ENCODE peak calls at places on chromosomes 3 and 15, in four cellular contexts. B is gastrocnemius medialis, D is HepG2, J is Peyer's patch. T is an unnamed sample.

GRCh38 chr15:45785897-45786296 is 151.1 kb downstream of the SQOR start:
- DNase-seq in B (no peak), D (no peak), J (no peak), T (no peak)

GRCh38 chr3:142577701-142578308 is 728 bp downstream of the ATR start:
- DNase-seq in B (no peak), D (no peak), J (no peak), T (no peak)

GRCh38 chr3:170414202-170414663 is 4.4 kb upstream of the CLDN11 start:
- DNase-seq in B (no peak), D (peak; percentile 52), J (no peak), T (peak; percentile 45)

GRCh38 chr3:51874411-51874810 is 990 bp downstream of the IQCF5 start:
- DNase-seq in B (no peak), D (no peak), J (no peak), T (no peak)

GRCh38 chr3:150094150-150094932 is 123.6 kb upstream of the PFN2 start:
- DNase-seq in B (peak; percentile 95), D (no peak), J (no peak), T (no peak)

GRCh38 chr15:36278219-36278618 is 301.2 kb upstream of the CDIN1 start:
- DNase-seq in B (no peak), D (no peak), J (no peak), T (no peak)

GRCh38 chr3:3675186-3675585 is 124.0 kb upstream of the LRRN1 start:
- DNase-seq in B (no peak), D (no peak), J (no peak), T (no peak)

GRCh38 chr3:27695636-27696035 is 26.5 kb downstream of the EOMES start:
- DNase-seq in B (no peak), D (no peak), J (no peak), T (no peak)

GRCh38 chr3:140128217-140129137 is 193.5 kb downstream of the CLSTN2 start:
- DNase-seq in B (peak; percentile 12), D (peak; percentile 25), J (peak; percentile 60), T (peak; percentile 13)

GRCh38 chr3:34783881-34784280 is 855.4 kb upstream of the ARPP21 start:
- DNase-seq in B (no peak), D (no peak), J (no peak), T (no peak)

GRCh38 chr3:13045245-13045903 is 27.9 kb downstream of the IQSEC1 start:
- DNase-seq in B (no peak), D (no peak), J (no peak), T (no peak)

GRCh38 chr3:141905129-141905528 is 28.7 kb downstream of the ATP1B3 start:
- DNase-seq in B (no peak), D (no peak), J (no peak), T (no peak)

GRCh38 chr3:45701167-45701867 is 12.1 kb downstream of the SACM1L start:
- DNase-seq in B (no peak), D (no peak), J (no peak), T (no peak)

GRCh38 chr3:164377466-164377865 is 700.8 kb downstream of the SI start:
- DNase-seq in B (no peak), D (no peak), J (no peak), T (no peak)

GRCh38 chr15:57436961-57437360 is 60.7 kb downstream of the CGNL1 start:
- DNase-seq in B (no peak), D (no peak), J (no peak), T (no peak)

GRCh38 chr3:186902154-186902553 is 28.2 kb upstream of the ST6GAL1 start:
- DNase-seq in B (no peak), D (no peak), J (no peak), T (no peak)

GRCh38 chr15:59349715-59350420 is 22.8 kb downstream of the MYO1E start:
- DNase-seq in B (no peak), D (peak; percentile 28), J (no peak), T (peak; percentile 42)

GRCh38 chr3:21729888-21730459 is 21.0 kb downstream of the ZNF385D start:
- DNase-seq in B (no peak), D (no peak), J (no peak), T (no peak)

DNA sequence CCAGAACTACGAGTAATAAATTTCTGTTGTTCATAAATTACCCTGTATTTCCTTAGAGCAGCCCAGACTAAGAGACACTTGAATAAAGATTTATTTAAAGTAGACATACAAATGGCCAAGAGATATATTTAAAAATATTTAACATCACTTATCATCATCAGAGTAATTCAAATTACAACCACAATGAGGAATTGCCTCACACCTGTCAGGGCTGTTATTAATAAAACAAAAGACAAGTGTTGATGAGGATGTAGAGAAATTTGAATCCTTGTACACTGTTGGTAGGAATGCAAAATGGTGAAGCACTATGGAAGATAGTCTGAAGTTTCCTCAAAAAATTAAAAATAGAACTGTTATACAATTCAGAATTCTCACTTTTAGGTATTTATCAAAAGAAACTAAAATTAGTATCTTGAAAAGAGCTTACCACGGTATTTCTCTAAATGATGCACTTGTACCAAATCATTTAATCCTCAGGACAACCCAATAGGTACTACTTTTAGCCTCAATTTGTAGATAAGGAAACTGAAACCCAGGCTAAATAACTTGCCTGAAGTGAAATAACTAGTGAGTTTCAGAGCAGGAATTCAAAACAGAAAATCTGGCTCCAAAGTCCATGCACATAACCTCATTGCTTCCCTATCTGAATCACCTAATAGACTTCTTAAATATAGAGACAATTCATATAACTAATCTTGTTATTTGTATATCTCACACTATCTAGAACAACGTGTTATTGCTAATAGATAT is 69.4 kb downstream of the ZBTB20 start:
- DNase-seq in B (no peak), D (peak; percentile 2), J (no peak), T (no peak)
- H3K4me1 ChIP-seq in B (peaks cover 36% of the 10 kb centered on the region), D (no peaks in the 10 kb centered on the region), J (no peaks in the 10 kb centered on the region), T (no peaks in the 10 kb centered on the region)

DNA sequence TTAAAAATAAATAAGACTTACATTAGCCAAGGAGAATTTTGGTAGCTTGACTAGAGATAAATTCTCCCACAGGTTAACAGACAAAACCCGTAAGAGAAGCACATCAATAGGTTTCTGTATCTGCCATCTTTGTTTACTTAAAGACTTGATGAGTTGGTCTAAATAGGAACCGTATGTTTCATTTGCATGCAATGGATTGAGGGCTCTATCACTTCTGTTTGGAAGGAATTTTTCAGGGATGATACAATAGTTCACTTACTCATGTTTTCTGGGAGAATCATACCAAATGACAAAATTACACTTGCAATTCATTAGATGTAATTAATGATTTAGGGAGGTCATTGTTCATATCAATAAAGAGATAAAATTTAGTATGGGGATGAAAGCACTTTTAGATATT is 631.5 kb upstream of the NR2F2 start:
- DNase-seq in B (no peak), D (no peak), J (no peak), T (no peak)
- H3K9me3 ChIP-seq in B (no peaks in the 10 kb centered on the region), D (peaks cover 86% of the 10 kb centered on the region), J (peaks cover 26% of the 10 kb centered on the region), T (no peaks in the 10 kb centered on the region)

DNA sequence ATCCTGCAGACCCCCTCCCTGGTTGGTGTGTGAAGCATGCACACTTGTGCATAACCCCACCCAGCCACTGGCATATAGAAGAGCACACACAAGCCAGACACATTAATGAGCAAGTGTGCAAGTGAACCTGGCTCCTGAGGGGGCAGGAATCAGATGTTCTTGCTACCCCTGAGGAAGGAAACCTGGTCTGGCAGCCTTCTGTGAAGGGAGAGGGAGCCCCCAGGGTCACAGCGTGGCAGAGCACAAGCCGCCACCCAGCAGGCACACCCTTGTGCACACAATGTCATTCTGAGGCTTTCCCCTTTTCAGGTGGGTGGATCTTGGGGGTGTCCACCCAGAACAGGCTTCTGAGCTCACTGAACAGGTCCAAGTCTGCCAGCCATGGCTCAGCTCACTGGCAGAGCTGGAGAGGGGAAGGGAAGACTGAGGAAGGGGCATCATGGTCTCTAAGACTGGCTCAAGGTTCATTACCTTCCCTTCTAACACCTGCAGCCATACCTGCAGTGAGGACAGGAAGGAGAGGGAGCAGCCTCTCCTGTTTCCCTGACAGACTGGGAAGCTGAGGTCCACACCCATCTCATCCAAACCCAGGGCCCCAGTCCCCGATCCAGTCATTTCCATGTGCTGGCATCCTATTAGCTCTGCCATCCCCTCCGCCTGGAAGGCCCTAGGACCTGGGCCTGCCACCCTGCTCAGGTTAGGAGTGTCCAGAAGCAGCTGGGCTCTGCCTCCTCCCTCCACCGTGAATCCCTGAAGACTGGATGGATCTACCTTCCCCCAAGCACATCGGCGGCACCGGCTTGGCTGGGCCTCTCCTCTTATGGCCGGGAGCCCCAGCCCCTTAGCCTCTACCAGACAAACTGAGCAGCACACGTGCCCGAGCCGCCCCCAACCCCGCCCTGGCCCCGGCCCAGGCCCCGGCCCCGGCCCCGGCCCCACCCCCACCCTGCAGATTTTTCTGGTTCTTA is 31.4 kb upstream of the SEMA3F start:
- DNase-seq in B (no peak), D (no peak), J (peak; percentile 50), T (no peak)
- TF ChIP-seq POLR2A in B (no peak), D (no peak), J (no peak), T (no peak)

GRCh38 chr3:48592519-48593087 is 2.5 kb downstream of the COL7A1 start:
- DNase-seq in B (no peak), D (no peak), J (no peak), T (no peak)
- H3K4me1 ChIP-seq in B (peaks cover 24% of the 10 kb centered on the region), D (peaks cover 39% of the 10 kb centered on the region), J (no peaks in the 10 kb centered on the region), T (no peaks in the 10 kb centered on the region)

DNA sequence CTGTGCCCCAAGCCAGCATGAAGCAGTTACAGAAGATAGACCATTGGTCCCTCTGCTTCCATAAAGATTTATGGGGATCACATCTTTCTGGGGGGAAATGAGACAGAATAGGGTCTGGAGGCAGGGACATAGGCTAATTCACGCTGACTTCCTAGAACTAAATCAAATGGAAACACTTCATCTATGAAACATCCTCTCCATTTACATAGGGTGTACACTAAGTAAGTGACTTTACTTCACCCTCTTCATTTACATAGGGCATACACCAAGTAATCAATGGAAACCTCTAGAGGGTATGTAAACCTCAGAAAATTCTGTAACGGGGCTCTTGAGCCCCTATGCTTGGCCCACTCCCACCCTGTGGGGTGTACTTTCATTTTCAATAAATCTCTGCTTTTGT is 10.1 kb downstream of the LINS1 start:
- DNase-seq in B (no peak), D (no peak), J (no peak), T (no peak)
- H3K9me3 ChIP-seq in B (no peaks in the 10 kb centered on the region), D (peaks cover 37% of the 10 kb centered on the region), J (peaks cover 4% of the 10 kb centered on the region), T (no peaks in the 10 kb centered on the region)

GRCh38 chr15:67809441-67809840 is 15.9 kb upstream of the SKOR1 start:
- DNase-seq in B (no peak), D (no peak), J (no peak), T (no peak)
- TF ChIP-seq POLR2A in B (no peak), D (no peak), J (no peak), T (no peak)

GRCh38 chr15:101057841-101058407 is 138.8 kb downstream of the LRRK1 start:
- DNase-seq in B (no peak), D (no peak), J (no peak), T (no peak)
- H3K4me1 ChIP-seq in B (no peaks in the 10 kb centered on the region), D (peaks cover 45% of the 10 kb centered on the region), J (no peaks in the 10 kb centered on the region), T (no peaks in the 10 kb centered on the region)

DNA sequence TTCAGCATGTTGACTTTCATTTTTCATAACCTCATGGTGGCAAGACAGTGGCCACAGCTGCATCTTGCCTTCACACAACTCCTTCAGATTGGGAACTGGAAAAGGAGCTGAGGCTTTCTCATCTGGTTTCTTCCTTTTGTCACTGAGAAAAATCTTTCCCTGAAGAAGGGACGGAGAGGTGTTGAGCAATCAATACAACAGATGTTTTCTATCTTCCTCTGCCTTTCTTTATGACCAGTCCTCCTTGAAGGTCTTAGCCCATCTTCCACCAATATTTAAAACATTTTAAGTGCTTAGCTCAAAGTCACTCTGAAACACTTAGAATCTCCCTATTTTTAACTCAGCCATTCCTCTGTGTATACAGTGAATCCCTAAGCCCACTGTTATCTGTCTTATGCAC is 11.9 kb downstream of the ZNF660 start:
- DNase-seq in B (no peak), D (no peak), J (no peak), T (no peak)
- H3K9me3 ChIP-seq in B (no peaks in the 10 kb centered on the region), D (no peaks in the 10 kb centered on the region), J (peaks cover 16% of the 10 kb centered on the region), T (no peaks in the 10 kb centered on the region)